ENCODE peak calls at places on chromosome 11, in seven cellular contexts. P is HepG2; U is type B pancreatic cell; N is H7; W is substantia nigra; E is pancreas; V is effector CD4-positive, alpha-beta T cell. G is an unnamed sample.

GRCh38 chr11:76233936-76234703 is 27.8 kb upstream of the WNT11 start:
- DNase-seq in V (no peak), U (no peak), E (peak), P (no peak), W (no peak), N (peak), G (no peak)

GRCh38 chr11:24406389-24406788 is 90.5 kb upstream of the LUZP2 start:
- DNase-seq in W (no peak), P (no peak), N (no peak), U (no peak), V (no peak), E (no peak), G (no peak)

GRCh38 chr11:45926001-45926401 is 3.5 kb downstream of the LARGE2 start:
- DNase-seq in U (peak), E (no peak), W (no peak), V (no peak), N (no peak), P (no peak), G (no peak)

GRCh38 chr11:103844327-103845215 is 191.9 kb upstream of the DDI1 start:
- DNase-seq in U (no peak), V (no peak), N (no peak), E (no peak), W (no peak), P (no peak), G (no peak)

GRCh38 chr11:86456075-86456939 is 81.6 kb downstream of the CCDC81 start:
- DNase-seq in N (peak), W (peak), E (peak), P (peak), V (peak), U (peak), G (peak)

GRCh38 chr11:44016546-44017442 is 31.0 kb upstream of the ACCSL start:
- DNase-seq in W (no peak), N (no peak), U (peak), E (no peak), V (no peak), P (no peak), G (no peak)

GRCh38 chr11:69860244-69860643 is 41.0 kb upstream of the FGF3 start:
- DNase-seq in V (no peak), U (no peak), N (no peak), E (no peak), W (no peak), P (no peak), G (no peak)

GRCh38 chr11:17473071-17473744 is 3.4 kb downstream of the ABCC8 start:
- DNase-seq in P (peak), E (no peak), U (no peak), N (peak), W (no peak), V (no peak), G (no peak)

GRCh38 chr11:119223856-119224255 is 17.7 kb downstream of the CBL start:
- DNase-seq in W (no peak), N (no peak), V (no peak), P (no peak), E (no peak), U (no peak), G (no peak)

G was measured in pulmonary artery endothelial cell.